ENCODE peak calls at places on chromosomes 3 and 15, in five cellular contexts. W is endothelial cell, O is osteoblast, E is AG10803, H is progenitor cell of endocrine pancreas. U is an unnamed sample.

GRCh38 chr3:171974986-171975837 is 64.2 kb upstream of the FNDC3B start:
- DNase-seq in W (no peak), O (no peak), E (peak), H (no peak), U (no peak)

GRCh38 chr15:86624261-86625036 is 544.8 kb downstream of the AGBL1 start:
- DNase-seq in W (peak), O (peak), E (peak), H (peak), U (no peak)

GRCh38 chr3:178076718-178077117 is 459.5 kb upstream of the KCNMB2 start:
- DNase-seq in W (no peak), O (no peak), E (no peak), H (no peak), U (no peak)

GRCh38 chr15:67396109-67396508 is 124.8 kb upstream of the C15orf61 start:
- DNase-seq in W (no peak), O (no peak), E (no peak), H (no peak), U (no peak)

GRCh38 chr3:179603831-179604230 is 607 bp downstream of the MRPL47 start:
- DNase-seq in W (no peak), O (no peak), E (no peak), H (no peak), U (no peak)

GRCh38 chr15:67882487-67883227 is 42.8 kb upstream of the RNU6-1 start:
- DNase-seq in W (no peak), O (no peak), E (no peak), H (no peak), U (no peak)

GRCh38 chr15:90000175-90000923 is 775 bp upstream of the ZNF710 start:
- DNase-seq in W (peak), O (peak), E (peak), H (peak), U (no peak)

GRCh38 chr15:69973102-69973714 is 124.5 kb downstream of the TLE3 start:
- DNase-seq in W (no peak), O (no peak), E (peak), H (no peak), U (no peak)

GRCh38 chr3:69095636-69096035 is 10.9 kb downstream of the ARL6IP5 start:
- DNase-seq in W (no peak), O (no peak), E (no peak), H (no peak), U (no peak)

GRCh38 chr15:32905481-32905880 is 187.7 kb downstream of the GREM1 start:
- DNase-seq in W (no peak), O (no peak), E (peak), H (no peak), U (no peak)

GRCh38 chr15:68492855-68493254 is 60.9 kb upstream of the ITGA11 start:
- DNase-seq in W (no peak), O (peak), E (peak), H (no peak), U (no peak)

GRCh38 chr15:80420658-80421057 is 16.5 kb downstream of the ARNT2 start:
- DNase-seq in W (no peak), O (no peak), E (no peak), H (no peak), U (no peak)

GRCh38 chr15:32870240-32871033 is 152.6 kb downstream of the GREM1 start:
- DNase-seq in W (no peak), O (peak), E (peak), H (no peak), U (no peak)

GRCh38 chr15:34606545-34606944 is 23.1 kb upstream of the GOLGA8B start:
- DNase-seq in W (no peak), O (no peak), E (no peak), H (no peak), U (no peak)

GRCh38 chr3:69985266-69985665 is 14.3 kb upstream of the SAMMSON start:
- DNase-seq in W (no peak), O (no peak), E (no peak), H (no peak), U (no peak)

GRCh38 chr3:134721214-134721613 is 70.4 kb upstream of the KY start:
- DNase-seq in W (no peak), O (no peak), E (peak), H (no peak), U (no peak)

GRCh38 chr15:101499863-101500713 is 10.6 kb upstream of the PCSK6 start:
- DNase-seq in W (no peak), O (no peak), E (peak), H (no peak), U (no peak)

GRCh38 chr15:101503296-101503599 is 13.7 kb upstream of the PCSK6 start:
- DNase-seq in W (no peak), O (no peak), E (no peak), H (no peak), U (no peak)

GRCh38 chr15:101500865-101501551 is 11.5 kb upstream of the PCSK6 start:
- DNase-seq in W (no peak), O (no peak), E (peak), H (no peak), U (peak)

GRCh38 chr15:101502572-101503295 is 13.2 kb upstream of the PCSK6 start:
- DNase-seq in W (no peak), O (no peak), E (no peak), H (no peak), U (no peak)

DNA sequence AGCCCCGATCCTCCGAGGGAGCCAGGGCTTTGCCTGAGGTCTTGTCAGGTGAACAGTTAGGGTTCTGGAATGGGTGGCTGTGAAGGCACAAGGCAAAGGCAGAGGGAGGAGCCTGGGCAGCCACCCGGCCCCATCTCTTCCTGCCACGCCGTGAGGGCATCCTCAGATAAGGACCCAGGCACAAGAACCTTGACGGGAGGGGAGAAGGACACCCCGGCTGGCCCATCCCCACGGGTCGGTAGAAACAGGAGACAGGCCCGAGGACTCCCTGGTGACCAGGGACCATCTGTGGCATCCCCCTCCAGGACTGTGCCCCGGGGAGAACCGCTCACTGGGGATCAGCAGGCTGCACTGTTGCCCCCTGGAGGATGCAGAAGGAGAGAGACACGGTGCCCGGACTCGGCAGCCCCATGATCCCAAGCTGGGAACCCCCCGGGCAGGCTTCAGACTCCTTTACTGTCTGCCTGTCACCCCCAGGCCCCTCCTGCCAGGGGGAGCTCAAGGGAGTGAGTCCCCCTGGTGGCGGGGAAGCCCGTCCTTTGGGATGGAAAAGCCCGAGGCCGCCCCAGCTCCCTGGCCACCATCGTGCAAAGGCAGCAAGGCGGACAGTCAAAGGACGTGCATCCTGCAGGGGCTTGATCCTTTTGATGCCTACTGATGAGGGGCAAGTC is 12.3 kb upstream of the PCSK6 start:
- DNase-seq in W (peak), O (peak), E (peak), H (peak), U (peak)
- TF ChIP-seq CTCF in W (peak), O (peak), E (peak), H (peak), U (peak)

GRCh38 chr3:146026547-146026946 is 134.4 kb downstream of the PLOD2 start:
- DNase-seq in W (no peak), O (no peak), E (no peak), H (no peak), U (no peak)
- TF ChIP-seq CTCF in W (no peak), O (no peak), E (peak), H (peak), U (peak)

DNA sequence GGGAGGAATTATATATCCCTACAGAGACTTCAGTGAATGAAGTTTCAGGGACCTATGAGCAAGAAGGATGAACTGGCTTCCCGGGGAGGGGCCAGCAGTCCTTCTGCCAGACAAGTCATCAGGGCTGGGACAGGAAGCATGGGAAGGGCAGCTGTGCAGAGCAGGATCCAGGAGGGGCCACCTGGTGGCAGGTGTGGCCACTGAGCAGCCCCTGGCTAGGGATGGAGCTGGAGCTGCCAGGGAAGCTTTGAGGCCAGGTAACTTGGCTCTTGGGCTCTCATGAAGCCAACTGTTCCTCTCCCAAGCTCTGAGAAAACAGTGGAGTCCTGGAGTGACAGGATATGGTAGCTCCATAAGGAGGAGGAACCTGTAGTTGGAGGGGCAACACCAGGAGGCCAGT is 132.6 kb downstream of the APBA2 start:
- DNase-seq in W (no peak), O (no peak), E (no peak), H (no peak), U (no peak)
- TF ChIP-seq CTCF in W (peak), O (no peak), E (no peak), H (peak), U (no peak)

GRCh38 chr3:152826476-152826875 is 8.5 kb upstream of the P2RY1 start:
- DNase-seq in W (no peak), O (no peak), E (no peak), H (no peak), U (no peak)
- TF ChIP-seq CTCF in W (no peak), O (no peak), E (no peak), H (no peak), U (no peak)

GRCh38 chr15:78415284-78415683 is 22.7 kb upstream of the IREB2 start:
- DNase-seq in W (no peak), O (peak), E (peak), H (no peak), U (no peak)
- TF ChIP-seq CTCF in W (no peak), O (peak), E (peak), H (peak), U (peak)

DNA sequence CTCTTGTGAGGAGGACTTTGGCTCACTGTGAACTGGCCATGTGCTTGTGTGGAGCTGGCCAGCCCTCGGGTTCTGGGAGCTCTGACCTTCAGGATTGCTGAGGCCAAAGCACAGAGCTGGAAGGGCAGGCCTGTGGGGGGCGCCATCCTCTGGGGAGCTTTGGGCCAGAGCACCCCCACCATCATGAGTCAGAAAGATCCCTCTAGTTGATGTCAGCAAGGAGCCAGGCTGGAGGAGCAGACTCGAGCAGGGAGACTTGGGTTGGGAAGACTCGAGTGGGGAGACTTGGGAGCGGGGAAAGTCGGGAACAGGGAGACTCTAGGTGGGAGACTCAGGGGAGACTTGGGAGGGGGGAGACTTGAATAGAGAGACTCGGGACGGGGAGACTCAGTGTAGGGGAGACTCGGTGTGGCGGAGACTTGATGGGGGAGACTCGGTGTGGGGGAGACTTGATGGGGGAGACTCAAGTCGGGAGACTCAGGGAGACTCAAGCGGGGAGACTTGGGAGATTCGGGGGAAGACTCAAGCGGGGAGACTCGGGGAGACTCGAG is 37.7 kb upstream of the PLXNA1 start:
- DNase-seq in W (no peak), O (peak), E (no peak), H (no peak), U (no peak)
- TF ChIP-seq CTCF in W (no peak), O (no peak), E (no peak), H (no peak), U (no peak)

GRCh38 chr3:2713923-2714322 is 396.3 kb downstream of the IL5RA start:
- DNase-seq in W (no peak), O (no peak), E (no peak), H (no peak), U (no peak)
- TF ChIP-seq CTCF in W (no peak), O (no peak), E (no peak), H (peak), U (peak)

GRCh38 chr3:128683957-128684356 is 33.3 kb upstream of the RPN1 start:
- DNase-seq in W (no peak), O (peak), E (no peak), H (no peak), U (no peak)

GRCh38 chr3:128685001-128685726 is 34.5 kb upstream of the RPN1 start:
- DNase-seq in W (no peak), O (no peak), E (no peak), H (no peak), U (no peak)

GRCh38 chr3:128681277-128681829 is 30.7 kb upstream of the RPN1 start:
- DNase-seq in W (no peak), O (no peak), E (no peak), H (no peak), U (no peak)

DNA sequence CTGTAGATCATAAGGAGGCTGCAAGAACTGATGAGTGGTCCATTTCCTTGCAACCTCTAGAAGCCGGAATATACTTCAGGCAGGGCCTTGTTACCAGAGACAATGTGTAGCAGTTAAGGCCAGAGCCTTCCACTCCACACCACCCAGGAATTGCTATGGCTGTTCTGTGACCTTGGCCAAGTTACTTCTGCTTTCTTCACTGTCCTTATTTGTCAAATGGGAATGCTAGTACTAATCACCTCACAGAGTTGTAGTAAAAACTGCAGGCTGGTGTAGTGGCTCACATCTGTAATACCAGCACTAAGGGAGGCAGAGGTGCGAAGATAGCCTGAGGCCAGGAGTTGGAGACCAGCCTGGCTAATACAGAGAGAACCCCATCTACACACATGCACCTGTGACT is 28.7 kb upstream of the RPN1 start:
- DNase-seq in W (no peak), O (no peak), E (no peak), H (no peak), U (no peak)
- TF ChIP-seq CTCF in W (no peak), O (no peak), E (no peak), H (no peak), U (no peak)

U was measured in D721Med.